ENCODE peak calls at places on chromosome 3, in seven cellular contexts. D is ovary; B is RPMI7951; T is amniotic stem cell; N is NCI-H1694; Y is activated CD4-positive, alpha-beta T cell treated with anti-CD3 and anti-CD28 coated beads, Interleukin-2, amount 50 U/mL, for 24 hours; O is transverse colon. G is an unnamed sample.

GRCh38 chr3:193030276-193030675 is 112.6 kb upstream of the MB21D2 start:
- DNase-seq in Y (no peak), B (peak), N (peak), D (no peak), O (no peak), T (no peak), G (peak)

GRCh38 chr3:101643861-101644613 is 32.9 kb downstream of the ZBTB11 start:
- DNase-seq in T (no peak), B (peak), N (no peak), O (no peak), Y (peak), D (no peak), G (peak)

GRCh38 chr3:186909078-186909853 is 21.1 kb upstream of the ST6GAL1 start:
- DNase-seq in T (no peak), D (no peak), O (peak), Y (peak), B (no peak), N (no peak), G (peak)

GRCh38 chr3:136804813-136805212 is 14.1 kb upstream of the SLC35G2 start:
- DNase-seq in N (no peak), T (no peak), D (no peak), B (no peak), Y (no peak), O (no peak), G (no peak)

GRCh38 chr3:173733029-173733652 is 335.6 kb downstream of the NLGN1 start:
- DNase-seq in B (no peak), D (peak), N (peak), O (no peak), Y (no peak), T (no peak), G (no peak)

GRCh38 chr3:134291300-134292254 is 40.9 kb upstream of the RYK start:
- DNase-seq in D (peak), N (no peak), Y (no peak), B (peak), T (no peak), O (peak), G (peak)

GRCh38 chr3:71101014-71101413 is 482.5 kb downstream of the FOXP1 start:
- DNase-seq in D (no peak), T (peak), B (peak), Y (no peak), O (no peak), N (no peak), G (peak)

GRCh38 chr3:48236531-48236930 is 4.4 kb upstream of the ZNF589 start:
- DNase-seq in O (no peak), T (no peak), N (no peak), D (no peak), B (no peak), Y (no peak), G (no peak)

GRCh38 chr3:25094932-25095690 is 333.0 kb upstream of the RARB start:
- DNase-seq in B (no peak), D (no peak), N (no peak), T (no peak), O (no peak), Y (no peak), G (no peak)

G was measured in A172.